ENCODE peak calls at places on chromosomes 12 and 14, in nine cellular contexts. K is pancreas; I is naive thymus-derived CD4-positive, alpha-beta T cell; W is neuronal stem cell; B is IMR-90; Y is cardiac muscle cell; Q is GM23248; X is uterus; H is heart right ventricle. O is an unnamed sample.

GRCh38 chr14:21343035-21343794 is 40.6 kb downstream of the SUPT16H start:
- DNase-seq in H (no peak), I (no peak), Q (no peak), K (no peak), X (no peak), W (no peak), Y (no peak), B (no peak), O (no peak)

GRCh38 chr14:53810221-53810620 is 146.4 kb downstream of the BMP4 start:
- DNase-seq in W (no peak), Q (no peak), I (no peak), X (no peak), K (no peak), H (no peak), Y (no peak), B (no peak), O (no peak)

GRCh38 chr12:55051197-55051920 is 31.6 kb downstream of the NEUROD4 start:
- DNase-seq in H (no peak), X (no peak), K (no peak), B (no peak), Q (no peak), I (no peak), W (no peak), Y (no peak), O (no peak)

GRCh38 chr12:130043685-130044421 is 118.4 kb upstream of the FZD10 start:
- DNase-seq in Y (no peak), Q (no peak), H (no peak), I (no peak), X (no peak), K (no peak), W (no peak), B (no peak), O (no peak)

GRCh38 chr14:103862393-103862782 is 15.0 kb upstream of the PPP1R13B start:
- DNase-seq in X (no peak), W (no peak), H (no peak), Y (no peak), I (no peak), K (no peak), B (no peak), Q (no peak), O (no peak)

GRCh38 chr12:34394211-34395055 is 372.1 kb downstream of the ALG10 start:
- DNase-seq in I (peak; percentile 10), W (no peak), Q (no peak), Y (no peak), K (peak; percentile 5), X (peak; percentile 6), B (no peak), H (no peak), O (no peak)

GRCh38 chr14:93956514-93957332 is 19.6 kb downstream of the ASB2 start:
- DNase-seq in H (no peak), B (no peak), K (no peak), Q (no peak), I (no peak), W (no peak), Y (no peak), X (no peak), O (no peak)

GRCh38 chr14:21454843-21455550 is 926 bp downstream of the CHD8 start:
- DNase-seq in Y (no peak), X (no peak), H (no peak), K (no peak), I (no peak), Q (peak; percentile 45), W (no peak), B (peak; percentile 6), O (no peak)

GRCh38 chr14:90644882-90645281 is 171.3 kb downstream of the TTC7B start:
- DNase-seq in H (peak; percentile 36), Y (peak; percentile 93), W (no peak), X (peak; percentile 52), K (no peak), B (peak; percentile 80), Q (peak; percentile 71), I (no peak), O (no peak)

GRCh38 chr12:121801601-121802484 is 2.0 kb upstream of the SETD1B start:
- DNase-seq in H (no peak), W (no peak), X (no peak), B (peak; percentile 45), K (no peak), I (no peak), Y (peak; percentile 77), Q (peak; percentile 56), O (peak; percentile 89)

GRCh38 chr12:2646341-2646740 is 148.4 kb upstream of the FKBP4 start:
- DNase-seq in W (no peak), B (no peak), X (no peak), Y (no peak), I (no peak), H (no peak), Q (no peak), K (no peak), O (no peak)

GRCh38 chr12:105698047-105698446 is 367.6 kb downstream of the C12orf75 start:
- DNase-seq in B (no peak), Q (peak; percentile 4), W (no peak), K (no peak), Y (no peak), H (no peak), I (no peak), X (no peak), O (peak; percentile 70)

GRCh38 chr14:99576304-99576703 is 27.7 kb downstream of the CCDC85C start:
- DNase-seq in K (peak; percentile 39), H (no peak), Q (peak; percentile 21), X (no peak), W (no peak), I (no peak), B (no peak), Y (no peak), O (no peak)

GRCh38 chr14:106317593-106317992 is 791.2 kb downstream of the TMEM121 start:
- DNase-seq in K (no peak), H (no peak), Y (no peak), X (no peak), W (no peak), B (no peak), I (no peak), Q (no peak), O (no peak)

DNA sequence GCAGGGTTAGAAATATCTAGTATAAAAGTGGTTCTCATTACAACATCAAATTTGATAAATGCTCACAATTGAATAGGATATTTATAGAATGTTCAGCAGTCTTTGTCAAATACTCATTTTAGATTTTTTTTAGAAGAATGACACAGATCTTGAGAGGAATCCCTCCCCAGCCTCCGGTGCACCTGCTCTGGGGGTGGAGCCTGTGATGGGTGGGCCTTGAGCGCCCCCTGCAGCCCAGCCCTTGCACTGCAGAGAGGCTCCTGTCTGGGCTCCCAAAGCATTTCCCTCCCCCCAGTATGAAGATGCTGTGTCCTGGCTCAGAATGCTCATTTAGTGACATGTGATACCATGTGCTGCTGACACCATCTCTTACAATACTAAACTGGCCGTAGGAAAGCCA is 792.3 kb downstream of the TMEM121 start:
- DNase-seq in I (peak; percentile 56), B (no peak), K (no peak), Q (no peak), H (no peak), W (no peak), Y (no peak), X (no peak), O (no peak)
- H3K9me3 ChIP-seq in I (no peaks in the 10 kb centered on the region), B (peaks cover 39% of the 10 kb centered on the region), K (no peaks in the 10 kb centered on the region), Q (no peaks in the 10 kb centered on the region), H (no peaks in the 10 kb centered on the region), W (peaks cover 38% of the 10 kb centered on the region), Y (no peaks in the 10 kb centered on the region), X (no peaks in the 10 kb centered on the region), O (no peaks in the 10 kb centered on the region)

GRCh38 chr12:110547090-110547489 is 36.0 kb downstream of the PPTC7 start:
- DNase-seq in W (no peak), I (no peak), X (no peak), Y (no peak), K (no peak), H (no peak), B (no peak), Q (no peak), O (no peak)

GRCh38 chr12:110546339-110546738 is 36.8 kb downstream of the PPTC7 start:
- DNase-seq in H (no peak), I (no peak), B (peak; percentile 94), Y (peak; percentile 83), Q (peak; percentile 90), W (no peak), K (no peak), X (no peak), O (no peak)

GRCh38 chr12:110543252-110543959 is 39.7 kb downstream of the PPTC7 start:
- DNase-seq in B (peak; percentile 80), H (peak; percentile 71), Y (peak; percentile 96), X (peak; percentile 94), K (peak; percentile 89), W (no peak), I (no peak), Q (no peak), O (no peak)

GRCh38 chr12:110545812-110546211 is 37.3 kb downstream of the PPTC7 start:
- DNase-seq in X (no peak), W (no peak), Q (peak; percentile 39), H (no peak), I (no peak), K (no peak), Y (no peak), B (peak; percentile 12), O (no peak)

GRCh38 chr12:110543965-110544364 is 39.2 kb downstream of the PPTC7 start:
- DNase-seq in K (no peak), W (no peak), Q (no peak), Y (no peak), I (no peak), B (no peak), H (no peak), X (no peak), O (no peak)
- H3K4me1 ChIP-seq in K (peaks cover 21% of the 10 kb centered on the region), W (no peaks in the 10 kb centered on the region), Q (peaks cover 27% of the 10 kb centered on the region), Y (peaks cover 40% of the 10 kb centered on the region), I (no peaks in the 10 kb centered on the region), B (peaks cover 18% of the 10 kb centered on the region), H (peaks cover 47% of the 10 kb centered on the region), X (peaks cover 7% of the 10 kb centered on the region), O (no peaks in the 10 kb centered on the region)

GRCh38 chr12:6450869-6451347 is 934 bp upstream of the TAPBPL start:
- DNase-seq in H (no peak), X (peak; percentile 58), Q (no peak), Y (no peak), K (no peak), I (no peak), W (no peak), B (no peak), O (no peak)

GRCh38 chr12:6451348-6452244 is at the start of gene TAPBPL:
- DNase-seq in I (peak; percentile 78), K (peak; percentile 80), Y (peak; percentile 86), B (peak; percentile 75), W (no peak), Q (peak; percentile 87), H (peak; percentile 84), X (peak; percentile 83), O (no peak)

GRCh38 chr12:6450091-6450868 is 1.6 kb upstream of the TAPBPL start:
- DNase-seq in X (no peak), Q (peak; percentile 34), H (no peak), W (no peak), K (no peak), I (no peak), B (no peak), Y (no peak), O (no peak)

GRCh38 chr12:6452245-6452731 is 446 bp downstream of the TAPBPL start:
- DNase-seq in Q (peak; percentile 37), K (peak; percentile 62), Y (no peak), X (no peak), W (no peak), I (no peak), H (no peak), B (no peak), O (no peak)

GRCh38 chr12:6452908-6453630 is 1.2 kb downstream of the TAPBPL start:
- DNase-seq in K (no peak), Q (peak; percentile 41), X (no peak), Y (no peak), H (peak; percentile 47), W (no peak), B (no peak), I (no peak), O (no peak)
- H3K4me3 ChIP-seq in K (peak overlapping the region; percentile 59), Q (peak overlapping the region; percentile 89), X (peak overlapping the region; percentile 55), Y (no peak overlapping the region), H (peak overlapping the region; percentile 63), W (no peak overlapping the region), B (no peak overlapping the region), I (peak overlapping the region; percentile 83), O (no peak overlapping the region)

GRCh38 chr12:37547611-37548010 is 769.0 kb upstream of the ALG10B start:
- DNase-seq in H (no peak), Q (no peak), B (no peak), W (no peak), Y (no peak), I (no peak), K (no peak), X (no peak), O (no peak)
- H3K9me3 ChIP-seq in H (peaks cover 64% of the 10 kb centered on the region), Q (no peaks in the 10 kb centered on the region), B (peaks cover 39% of the 10 kb centered on the region), W (peaks cover 11% of the 10 kb centered on the region), Y (no peaks in the 10 kb centered on the region), I (no peaks in the 10 kb centered on the region), K (no peaks in the 10 kb centered on the region), X (no peaks in the 10 kb centered on the region), O (no peaks in the 10 kb centered on the region)